ENCODE peak calls at places on chromosomes 3 and 15, in seven cellular contexts. U is trophoblast cell; B is lung; V is heart left ventricle; K is naive thymus-derived CD4-positive, alpha-beta T cell; W is mucosa of descending colon; X is tibial artery. R is an unnamed sample. For H3K36me3, the result is how much of the 10 kb centered on the place peaks cover.

GRCh38 chr3:29152379-29152778 is 128.5 kb upstream of the RBMS3 start:
- DNase-seq in U (no peak), B (no peak), V (no peak), K (no peak), W (no peak), X (no peak), R (no peak)

GRCh38 chr3:175743733-175744400 is 884.7 kb downstream of the NAALADL2 start:
- DNase-seq in U (no peak), B (no peak), V (no peak), K (no peak), W (no peak), X (no peak), R (no peak)

GRCh38 chr15:74709011-74709410 is 13.2 kb upstream of the EDC3 start:
- DNase-seq in U (no peak), B (no peak), V (no peak), K (no peak), W (no peak), X (no peak), R (no peak)

GRCh38 chr3:108130705-108131104 is 39.9 kb upstream of the CD47 start:
- DNase-seq in U (no peak), B (no peak), V (no peak), K (no peak), W (no peak), X (no peak), R (no peak)

GRCh38 chr3:48623851-48624547 is 2.4 kb upstream of the TMEM89 start:
- DNase-seq in U (no peak), B (no peak), V (no peak), K (no peak), W (peak), X (no peak), R (no peak)

GRCh38 chr3:11240496-11240895 is 31.7 kb upstream of the ATG7 start:
- DNase-seq in U (no peak), B (no peak), V (no peak), K (no peak), W (no peak), X (no peak), R (no peak)

GRCh38 chr15:51086409-51086808 is 8.3 kb downstream of the TNFAIP8L3 start:
- DNase-seq in U (no peak), B (no peak), V (no peak), K (no peak), W (no peak), X (no peak), R (no peak)

GRCh38 chr15:95132774-95133173 is 901.4 kb downstream of the MCTP2 start:
- DNase-seq in U (peak), B (no peak), V (no peak), K (no peak), W (no peak), X (no peak), R (no peak)

GRCh38 chr3:38122712-38123290 is 14.1 kb downstream of the ACAA1 start:
- DNase-seq in U (no peak), B (no peak), V (no peak), K (no peak), W (no peak), X (no peak), R (peak)
- H3K36me3 ChIP-seq in U (half or more), B (half or more), V (under half), K (under half), W (under half), X (under half), R (half or more)

GRCh38 chr15:53535886-53536285 is 223.6 kb downstream of the WDR72 start:
- DNase-seq in U (no peak), B (no peak), V (no peak), K (no peak), W (no peak), X (no peak), R (no peak)

GRCh38 chr15:53539878-53540277 is 219.6 kb downstream of the WDR72 start:
- DNase-seq in U (no peak), B (no peak), V (no peak), K (no peak), W (no peak), X (no peak), R (no peak)

GRCh38 chr15:53536479-53537120 is 222.9 kb downstream of the WDR72 start:
- DNase-seq in U (no peak), B (no peak), V (no peak), K (no peak), W (no peak), X (no peak), R (no peak)

GRCh38 chr15:53530762-53531161 is 228.7 kb downstream of the WDR72 start:
- DNase-seq in U (no peak), B (no peak), V (no peak), K (no peak), W (no peak), X (no peak), R (no peak)

GRCh38 chr15:53534105-53534839 is 225.2 kb downstream of the WDR72 start:
- DNase-seq in U (no peak), B (no peak), V (no peak), K (no peak), W (no peak), X (no peak), R (no peak)
- H3K36me3 ChIP-seq in U (under half), B (under half), V (under half), K (under half), W (under half), X (under half), R (under half)

DNA sequence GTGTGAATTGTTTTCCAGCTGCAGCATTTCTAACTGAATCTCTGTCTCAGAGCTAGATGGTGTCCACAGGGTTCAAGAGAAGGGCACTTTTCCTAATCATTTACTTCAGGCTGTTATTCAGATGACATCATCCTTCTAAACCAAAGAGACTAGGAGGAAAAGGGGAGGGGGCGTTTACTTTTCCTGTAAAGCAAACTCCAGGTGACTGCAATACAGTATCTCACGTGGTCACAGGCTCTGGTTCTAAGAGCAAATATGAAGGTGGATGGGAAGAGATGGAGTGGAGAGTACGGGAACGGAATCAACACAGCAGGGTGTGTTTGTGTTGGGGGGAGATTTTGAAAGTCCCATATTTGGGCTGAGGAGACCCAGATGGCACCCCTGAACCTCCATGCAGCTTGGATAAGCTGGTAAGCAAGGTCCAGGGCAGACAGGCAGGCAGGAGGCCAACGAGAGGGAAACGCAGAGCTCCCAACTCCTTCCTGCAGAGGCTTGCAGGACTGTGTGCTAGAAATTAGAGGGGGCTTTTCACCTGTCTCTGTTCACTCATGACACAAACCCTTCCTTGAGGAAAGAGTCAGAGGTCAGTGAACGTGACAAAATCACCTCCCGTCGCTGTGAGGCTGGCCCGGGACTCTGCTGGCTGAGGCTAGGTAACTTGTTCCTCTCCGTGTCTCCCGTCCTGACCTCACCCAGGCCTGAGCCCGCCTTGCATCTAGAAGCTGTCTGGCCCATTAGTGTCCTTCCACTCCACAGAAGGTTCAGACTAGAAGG is 151.2 kb downstream of the OPA1 start:
- DNase-seq in U (no peak), B (peak), V (no peak), K (no peak), W (peak), X (no peak), R (no peak)
- H3K36me3 ChIP-seq in U (under half), B (under half), V (under half), K (under half), W (under half), X (under half), R (under half)

GRCh38 chr3:57594576-57594975 is 2.6 kb downstream of the ARF4 start:
- DNase-seq in U (no peak), B (no peak), V (no peak), K (no peak), W (no peak), X (no peak), R (no peak)
- H3K36me3 ChIP-seq in U (under half), B (under half), V (under half), K (under half), W (under half), X (under half), R (under half)

DNA sequence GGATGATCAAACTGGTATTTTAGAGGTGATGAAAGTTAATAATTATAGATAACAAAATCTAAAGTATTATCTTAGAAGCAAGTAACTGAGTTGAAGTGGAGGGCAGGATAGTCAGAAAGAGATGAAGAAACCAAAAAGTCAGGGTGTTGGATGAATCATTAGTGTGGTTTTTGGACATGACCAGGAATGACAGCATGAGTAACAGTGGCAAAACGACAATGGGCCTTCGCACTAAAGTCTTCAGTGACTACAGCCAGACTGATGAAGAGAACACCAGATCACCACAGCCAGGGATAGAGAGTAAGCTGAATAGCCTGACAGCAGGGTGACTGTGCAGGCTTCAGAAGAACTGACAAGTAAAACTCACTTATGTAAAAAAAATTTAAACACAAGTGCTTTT is 96.0 kb upstream of the MELTF start:
- DNase-seq in U (no peak), B (no peak), V (no peak), K (no peak), W (no peak), X (no peak), R (no peak)
- H3K36me3 ChIP-seq in U (under half), B (under half), V (under half), K (under half), W (under half), X (under half), R (under half)

DNA sequence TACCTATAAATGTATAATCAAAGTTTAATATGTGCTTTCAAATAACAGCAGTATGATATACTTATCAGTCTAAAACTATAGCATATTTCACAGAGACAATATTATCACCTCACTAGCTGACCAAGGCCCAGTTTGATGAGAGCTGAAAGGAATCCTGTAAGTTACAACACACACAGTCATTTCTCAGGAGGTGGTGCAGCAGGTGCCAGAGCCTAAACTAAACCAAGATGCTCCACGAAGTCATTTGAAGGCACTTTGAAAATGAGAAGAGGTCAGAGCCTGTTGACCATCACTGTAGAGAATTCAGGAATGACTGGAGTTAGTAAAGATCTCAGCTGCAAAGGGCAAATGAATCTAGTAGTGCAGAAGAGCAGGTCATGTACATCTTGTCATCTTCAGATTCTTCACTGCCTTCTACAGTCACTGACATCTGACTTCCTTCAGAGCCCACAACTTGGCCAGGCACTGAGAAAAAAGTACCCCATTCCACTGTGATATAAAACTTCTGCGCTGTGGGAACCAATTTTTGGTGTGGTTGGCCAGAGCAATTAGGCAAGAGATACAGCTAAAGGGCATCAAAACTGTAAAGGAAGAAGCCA is 7.9 kb downstream of the GBE1 start:
- DNase-seq in U (no peak), B (no peak), V (no peak), K (no peak), W (no peak), X (no peak), R (no peak)
- H3K36me3 ChIP-seq in U (under half), B (under half), V (under half), K (under half), W (under half), X (under half), R (under half)

R was measured in right atrium auricular region.